ENCODE peak calls at places on chromosomes 12 and 14, in four cellular contexts. E is aorta, X is testis, U is HCT116. A is an unnamed sample.

GRCh38 chr14:67387195-67387594 is 24.8 kb downstream of the PLEK2 start:
- DNase-seq in X (no peak), U (no peak), E (no peak), A (no peak)

GRCh38 chr12:78293039-78293686 is 462.5 kb downstream of the NAV3 start:
- DNase-seq in E (no peak), U (no peak), X (no peak), A (no peak)

GRCh38 chr12:64459388-64460024 is 7.6 kb downstream of the TBK1 start:
- DNase-seq in X (peak; percentile 49), U (no peak), E (no peak), A (no peak)

GRCh38 chr12:64733857-64734256 is 25.3 kb downstream of the GNS start:
- DNase-seq in U (peak; percentile 23), E (peak; percentile 72), X (no peak), A (peak; percentile 88)

GRCh38 chr12:18297883-18298282 is 36.6 kb downstream of the PIK3C2G start:
- DNase-seq in E (no peak), X (no peak), U (no peak), A (no peak)

GRCh38 chr12:123427036-123427769 is 9.3 kb downstream of the RILPL2 start:
- DNase-seq in U (no peak), X (no peak), E (no peak), A (no peak)

GRCh38 chr12:40692617-40693502 is 621 bp downstream of the CNTN1 start:
- DNase-seq in E (peak; percentile 30), U (no peak), X (peak; percentile 50), A (no peak)

GRCh38 chr14:69484444-69485113 is at the start of gene PLEKHD1:
- DNase-seq in E (no peak), X (no peak), U (peak; percentile 18), A (no peak)

GRCh38 chr14:55721353-55721752 is 141.3 kb downstream of the KTN1 start:
- DNase-seq in X (peak; percentile 33), U (peak; percentile 22), E (no peak), A (no peak)

GRCh38 chr14:36221097-36221496 is 44.6 kb upstream of the PTCSC3 start:
- DNase-seq in X (no peak), E (no peak), U (no peak), A (no peak)

GRCh38 chr14:106875503-106875902 is 1349.1 kb downstream of the TMEM121 start:
- DNase-seq in E (no peak), X (peak; percentile 78), U (no peak), A (no peak)

GRCh38 chr12:21502164-21502496 is 541 bp downstream of the GOLT1B start:
- DNase-seq in E (peak; percentile 52), U (no peak), X (peak; percentile 40), A (peak; percentile 28)

GRCh38 chr12:47736877-47737676 is 11.8 kb upstream of the ENDOU start:
- DNase-seq in E (peak; percentile 95), X (peak; percentile 95), U (no peak), A (peak; percentile 96)

GRCh38 chr12:7859552-7859951 is 13.2 kb downstream of the SLC2A14 start:
- DNase-seq in E (no peak), U (no peak), X (no peak), A (no peak)

GRCh38 chr14:38209572-38210159 is 2.0 kb downstream of the SSTR1 start:
- DNase-seq in X (no peak), E (no peak), U (no peak), A (no peak)

GRCh38 chr12:49702009-49702408 is 5.2 kb downstream of the FMNL3 start:
- DNase-seq in X (no peak), U (no peak), E (no peak), A (no peak)

GRCh38 chr12:93572712-93573551 is 457 bp downstream of the SOCS2 start:
- DNase-seq in U (no peak), X (peak; percentile 43), E (peak; percentile 58), A (peak; percentile 46)

GRCh38 chr12:62833634-62834033 is 101.3 kb downstream of the PPM1H start:
- DNase-seq in X (no peak), U (no peak), E (no peak), A (no peak)

GRCh38 chr14:61668267-61668666 is 27.0 kb upstream of the HIF1A start:
- DNase-seq in X (no peak), E (no peak), U (no peak), A (no peak)

GRCh38 chr14:50156111-50156510 is 39.7 kb upstream of the VCPKMT start:
- DNase-seq in E (no peak), U (no peak), X (no peak), A (no peak)

GRCh38 chr14:53327716-53328115 is 174.6 kb upstream of the DDHD1 start:
- DNase-seq in U (no peak), X (no peak), E (no peak), A (no peak)

DNA sequence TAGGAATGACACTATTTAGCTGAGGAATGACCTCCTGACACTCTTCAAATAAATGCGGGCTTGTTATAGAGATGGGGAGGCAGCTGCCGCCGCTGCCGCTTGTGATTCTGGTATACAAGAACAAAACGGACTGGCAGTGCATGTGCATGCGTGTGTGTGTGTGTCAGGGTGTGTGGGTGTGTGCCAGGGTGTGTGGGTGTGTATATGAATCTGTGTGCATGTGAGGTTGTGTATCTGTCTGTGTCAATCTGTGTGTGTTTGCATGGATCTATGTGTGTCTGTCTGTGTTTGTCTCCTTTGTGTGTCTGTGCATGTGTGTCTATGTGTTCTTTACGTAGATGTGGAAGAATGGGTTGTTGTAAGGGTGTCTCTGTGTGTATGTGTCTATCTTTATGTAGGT is 26.0 kb upstream of the LHX5 start:
- DNase-seq in U (no peak), E (no peak), X (no peak), A (no peak)
- H3K27me3 ChIP-seq in U (peaks cover 71% of the 10 kb centered on the region), E (no peaks in the 10 kb centered on the region), X (no peaks in the 10 kb centered on the region), A (peaks cover 6% of the 10 kb centered on the region)

GRCh38 chr12:4960547-4960946 is 50.8 kb downstream of the KCNA1 start:
- DNase-seq in U (no peak), X (no peak), E (no peak), A (no peak)

GRCh38 chr12:4958697-4959375 is 49.1 kb downstream of the KCNA1 start:
- DNase-seq in E (no peak), U (no peak), X (no peak), A (no peak)

GRCh38 chr12:4961311-4961710 is 51.6 kb downstream of the KCNA1 start:
- DNase-seq in E (no peak), X (no peak), U (no peak), A (no peak)

GRCh38 chr12:4959381-4959780 is 49.7 kb downstream of the KCNA1 start:
- DNase-seq in U (no peak), X (no peak), E (no peak), A (no peak)

GRCh38 chr12:4960030-4960429 is 50.3 kb downstream of the KCNA1 start:
- DNase-seq in X (no peak), U (no peak), E (no peak), A (no peak)
- H3K27me3 ChIP-seq in X (no peaks in the 10 kb centered on the region), U (peaks cover 92% of the 10 kb centered on the region), E (no peaks in the 10 kb centered on the region), A (no peaks in the 10 kb centered on the region)

DNA sequence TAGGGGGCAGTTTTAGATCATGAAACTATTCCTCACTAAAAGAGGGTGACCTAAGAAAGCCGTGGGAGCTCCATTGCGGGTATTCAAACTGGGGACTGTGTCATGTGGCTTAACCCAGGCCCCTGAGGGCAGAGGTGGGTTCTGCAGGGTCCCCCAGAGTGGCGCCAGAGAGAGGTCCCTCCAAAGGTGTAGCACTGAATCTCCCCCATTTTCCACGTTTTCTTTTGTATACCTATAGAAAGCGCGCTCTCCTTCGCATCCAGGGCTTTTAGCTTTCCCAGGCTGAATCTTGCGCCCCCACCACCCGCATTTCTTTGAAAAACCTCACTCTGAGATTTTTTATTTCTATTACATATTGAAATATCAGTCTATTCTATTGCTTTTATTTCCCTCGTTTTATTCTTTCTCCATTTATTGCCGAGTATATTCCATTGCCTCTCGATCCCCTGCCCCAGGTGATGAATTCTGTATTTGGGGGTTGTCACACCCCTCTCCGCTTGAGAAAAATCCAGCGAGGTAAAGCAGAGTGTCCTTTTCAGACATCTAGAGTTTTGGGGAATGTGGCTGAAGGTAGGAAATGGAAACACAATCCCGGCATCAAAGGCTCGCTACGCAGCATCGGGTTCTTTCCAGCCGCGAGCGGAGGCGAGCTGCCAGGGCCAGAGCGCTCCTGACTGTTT is 895 bp upstream of the HOXC13 start:
- DNase-seq in E (no peak), X (no peak), U (no peak), A (no peak)
- H3K27me3 ChIP-seq in E (no peaks in the 10 kb centered on the region), X (peaks cover 12% of the 10 kb centered on the region), U (peaks cover 3% of the 10 kb centered on the region), A (peaks cover 99% of the 10 kb centered on the region)

GRCh38 chr12:113514602-113515001 is 42.9 kb upstream of the LHX5 start:
- DNase-seq in U (no peak), X (no peak), E (no peak), A (no peak)
- H3K27me3 ChIP-seq in U (peaks cover 55% of the 10 kb centered on the region), X (no peaks in the 10 kb centered on the region), E (no peaks in the 10 kb centered on the region), A (peaks cover 40% of the 10 kb centered on the region)

GRCh38 chr14:88049271-88049670 is 44.3 kb downstream of the GPR65 start:
- DNase-seq in X (no peak), U (no peak), E (no peak), A (no peak)
- H3K27me3 ChIP-seq in X (no peaks in the 10 kb centered on the region), U (no peaks in the 10 kb centered on the region), E (no peaks in the 10 kb centered on the region), A (no peaks in the 10 kb centered on the region)

GRCh38 chr12:559208-559905 is 99.6 kb downstream of the B4GALNT3 start:
- DNase-seq in E (no peak), U (no peak), X (no peak), A (peak; percentile 21)
- H3K27me3 ChIP-seq in E (no peaks in the 10 kb centered on the region), U (no peaks in the 10 kb centered on the region), X (no peaks in the 10 kb centered on the region), A (no peaks in the 10 kb centered on the region)

DNA sequence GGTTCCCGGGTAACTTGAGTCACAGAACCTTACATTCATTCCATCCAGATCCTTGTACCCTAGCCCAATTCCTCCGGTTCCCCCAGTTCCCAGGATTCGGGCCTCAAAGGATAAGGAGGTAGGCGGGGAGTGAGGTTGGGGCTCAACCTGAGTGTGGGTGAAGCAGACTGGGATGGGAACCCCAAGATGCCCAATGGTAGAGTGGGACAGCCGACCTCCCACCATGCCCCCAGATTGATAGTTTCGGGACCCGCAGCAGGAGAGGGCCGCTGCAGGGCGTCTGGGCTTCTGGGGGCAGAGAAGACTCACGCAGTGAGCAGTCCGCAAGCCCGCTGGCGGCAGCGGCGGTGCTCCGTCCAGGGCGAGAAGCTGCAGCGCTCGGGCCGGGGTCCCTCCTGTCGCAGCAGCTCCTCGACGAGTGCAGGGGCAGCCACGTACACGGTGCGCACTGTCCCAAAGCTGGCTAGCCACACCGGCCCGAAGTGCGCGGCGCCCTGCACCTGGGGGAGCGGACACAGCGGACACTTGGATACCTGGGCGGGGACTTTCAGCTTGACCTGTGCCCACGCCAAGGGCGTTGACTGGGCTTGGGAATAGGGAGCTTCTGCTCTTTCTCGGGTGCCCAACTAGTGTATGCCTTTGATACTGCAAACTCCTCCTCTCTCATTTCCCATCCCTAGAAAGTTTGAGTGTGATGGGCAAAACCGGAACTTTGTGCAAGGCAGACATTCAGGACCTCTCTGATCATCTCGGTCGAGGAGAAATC is 997 bp downstream of the CYP27B1 start:
- DNase-seq in U (no peak), X (no peak), E (no peak), A (no peak)
- H3K27me3 ChIP-seq in U (no peaks in the 10 kb centered on the region), X (no peaks in the 10 kb centered on the region), E (no peaks in the 10 kb centered on the region), A (peaks cover 30% of the 10 kb centered on the region)

DNA sequence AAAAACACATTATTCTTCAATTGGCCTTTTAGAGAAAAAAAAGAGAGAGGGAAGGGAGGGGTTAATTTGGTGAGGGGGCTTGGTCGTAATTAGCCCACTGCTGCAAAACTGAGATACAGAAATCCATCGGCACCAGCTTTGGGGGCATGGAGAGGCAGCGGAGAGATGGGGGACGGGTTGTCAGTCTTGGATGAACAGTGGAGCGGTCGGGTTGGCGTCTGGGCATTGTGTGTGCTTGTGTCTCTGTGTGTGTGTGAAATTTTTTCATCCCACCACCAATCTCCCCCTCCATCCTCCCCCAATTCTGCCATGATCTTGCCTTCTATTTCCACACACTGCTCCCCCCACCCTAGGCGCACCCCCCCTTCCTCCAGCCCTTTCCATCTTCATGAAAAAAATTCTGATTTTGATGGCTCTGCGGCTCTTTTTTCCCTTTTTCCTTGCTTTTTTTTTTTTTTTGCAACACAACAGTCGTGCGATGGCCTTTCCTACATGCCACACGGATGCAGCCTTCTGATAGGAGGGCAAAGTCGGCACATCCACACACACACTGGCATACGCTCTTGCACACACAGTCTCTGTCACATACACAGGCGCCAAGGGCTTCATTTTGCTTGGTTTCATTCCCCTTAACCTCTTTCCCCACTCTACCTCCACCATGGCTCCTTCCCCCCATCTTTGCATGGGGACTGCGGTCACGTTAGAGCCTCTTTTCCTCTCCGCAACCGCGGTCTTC is 3.3 kb downstream of the NRXN3 start:
- DNase-seq in U (no peak), E (no peak), X (no peak), A (no peak)
- H3K27me3 ChIP-seq in U (peaks cover 36% of the 10 kb centered on the region), E (no peaks in the 10 kb centered on the region), X (no peaks in the 10 kb centered on the region), A (no peaks in the 10 kb centered on the region)